ENCODE peak calls at places on chromosome 9, in four cellular contexts. L, J, H and C are unnamed samples.

GRCh38 chr9:16996901-16997491 is 126.5 kb upstream of the BNC2 start:
- DNase-seq in L (no peak), J (no peak), H (no peak), C (no peak)

GRCh38 chr9:14158911-14159310 is 155.0 kb downstream of the NFIB start:
- DNase-seq in L (no peak), J (no peak), H (no peak), C (no peak)

GRCh38 chr9:114397219-114397847 is 9.6 kb upstream of the AKNA start:
- DNase-seq in L (no peak), J (no peak), H (no peak), C (no peak)

GRCh38 chr9:126788631-126789349 is 16.1 kb upstream of the ZBTB43 start:
- DNase-seq in L (no peak), J (no peak), H (no peak), C (no peak)

GRCh38 chr9:130845901-130846381 is 10.9 kb downstream of the ABL1 start:
- DNase-seq in L (no peak), J (no peak), H (no peak), C (no peak)

GRCh38 chr9:137918331-137919094 is 40.9 kb downstream of the CACNA1B start:
- DNase-seq in L (no peak), J (no peak), H (no peak), C (peak)

GRCh38 chr9:121566401-121567141 is 66.9 kb upstream of the GGTA1 start:
- DNase-seq in L (no peak), J (no peak), H (peak), C (no peak)

GRCh38 chr9:21110708-21111576 is 30.7 kb downstream of the IFNW1 start:
- DNase-seq in L (peak), J (peak), H (no peak), C (peak)

GRCh38 chr9:105158898-105159297 is 85.6 kb upstream of the SLC44A1 start:
- DNase-seq in L (no peak), J (no peak), H (no peak), C (no peak)

GRCh38 chr9:105154723-105155191 is 89.7 kb upstream of the SLC44A1 start:
- DNase-seq in L (no peak), J (no peak), H (no peak), C (no peak)

GRCh38 chr9:105151686-105151995 is 92.8 kb upstream of the SLC44A1 start:
- DNase-seq in L (no peak), J (no peak), H (no peak), C (no peak)

GRCh38 chr9:105158020-105158419 is 86.4 kb upstream of the SLC44A1 start:
- DNase-seq in L (no peak), J (no peak), H (no peak), C (no peak)

DNA sequence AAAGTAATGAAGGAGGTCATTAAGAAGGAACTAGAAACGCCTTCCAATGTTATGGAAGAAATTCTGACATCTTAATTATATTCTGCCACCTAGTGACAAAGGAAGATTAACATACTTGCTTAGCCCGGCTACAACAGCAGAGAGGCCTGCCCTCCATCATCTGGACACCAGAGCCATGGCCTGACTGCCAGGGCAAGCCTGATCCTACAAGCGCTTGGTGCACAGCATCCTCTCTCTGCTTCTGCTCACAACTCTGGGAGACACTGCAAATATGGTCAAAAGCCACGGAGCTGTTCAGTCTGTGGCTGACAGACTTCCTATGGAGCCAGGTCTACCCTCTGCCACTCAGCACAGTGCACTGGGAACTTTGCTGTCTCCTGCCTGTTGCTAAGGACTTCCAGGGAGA is 87.3 kb upstream of the SLC44A1 start:
- DNase-seq in L (peak), J (peak), H (peak), C (peak)
- TF ChIP-seq CTCF in L (peak), J (peak), H (peak), C (peak)

GRCh38 chr9:89048611-89049010 is 57.3 kb downstream of the S1PR3 start:
- DNase-seq in L (no peak), J (no peak), H (no peak), C (no peak)
- TF ChIP-seq CTCF in L (no peak), J (no peak), H (no peak), C (no peak)

DNA sequence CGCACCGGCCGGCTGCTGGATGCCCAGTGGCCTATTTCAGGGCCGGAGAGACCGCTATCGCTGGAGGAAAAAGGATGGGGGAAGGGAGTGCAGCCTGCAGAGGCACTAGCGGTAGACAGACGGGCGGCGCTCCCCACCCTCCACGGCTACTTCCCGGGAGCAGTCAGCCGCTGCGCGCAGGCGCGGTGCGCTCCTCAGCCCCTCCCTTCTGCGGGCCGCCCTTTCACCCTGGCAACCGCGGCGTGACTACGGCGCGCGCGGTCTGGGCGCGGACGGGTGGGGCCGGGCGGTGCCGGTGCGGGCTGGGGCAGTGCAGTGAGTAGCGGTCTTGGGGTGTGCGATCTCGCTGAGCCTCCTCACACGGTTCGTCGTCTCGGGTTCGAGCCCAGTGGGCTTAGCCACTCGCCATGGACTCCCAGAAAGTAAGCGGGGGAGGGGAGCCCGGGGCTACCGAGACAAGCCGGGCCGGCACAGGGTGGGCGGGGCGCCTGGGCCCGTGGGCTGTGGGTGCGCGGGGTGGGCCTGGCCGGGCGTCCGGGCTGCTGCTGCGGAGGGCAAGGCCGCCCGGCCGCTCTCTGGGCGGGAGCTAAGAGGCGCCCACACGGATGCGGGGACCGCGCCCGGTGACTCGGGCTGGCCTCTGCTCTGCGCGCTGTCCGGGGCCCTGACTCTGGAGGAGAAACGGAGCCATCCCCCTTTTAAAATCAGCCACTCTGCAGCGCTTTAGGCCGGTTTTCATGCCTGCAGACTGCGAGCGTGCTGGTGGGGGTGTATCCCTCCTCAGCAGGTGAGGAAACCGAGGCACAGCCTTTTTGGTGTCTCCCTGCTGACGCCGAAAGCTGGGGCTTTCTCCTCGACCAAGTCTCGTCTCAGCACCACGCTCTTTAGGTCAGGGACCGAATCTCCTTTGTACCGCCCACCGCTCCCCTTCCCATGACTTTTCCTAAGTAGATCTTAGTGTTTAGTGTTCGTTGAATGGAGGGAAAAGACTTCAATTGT is at the start of gene FSD1L:
- DNase-seq in L (peak), J (peak), H (peak), C (peak)
- TF ChIP-seq CTCF in L (peak), J (peak), H (peak), C (peak)

GRCh38 chr9:109132473-109133095 is 12.8 kb upstream of the TMEM245 start:
- DNase-seq in L (peak), J (no peak), H (no peak), C (no peak)
- TF ChIP-seq CTCF in L (peak), J (peak), H (no peak), C (no peak)

DNA sequence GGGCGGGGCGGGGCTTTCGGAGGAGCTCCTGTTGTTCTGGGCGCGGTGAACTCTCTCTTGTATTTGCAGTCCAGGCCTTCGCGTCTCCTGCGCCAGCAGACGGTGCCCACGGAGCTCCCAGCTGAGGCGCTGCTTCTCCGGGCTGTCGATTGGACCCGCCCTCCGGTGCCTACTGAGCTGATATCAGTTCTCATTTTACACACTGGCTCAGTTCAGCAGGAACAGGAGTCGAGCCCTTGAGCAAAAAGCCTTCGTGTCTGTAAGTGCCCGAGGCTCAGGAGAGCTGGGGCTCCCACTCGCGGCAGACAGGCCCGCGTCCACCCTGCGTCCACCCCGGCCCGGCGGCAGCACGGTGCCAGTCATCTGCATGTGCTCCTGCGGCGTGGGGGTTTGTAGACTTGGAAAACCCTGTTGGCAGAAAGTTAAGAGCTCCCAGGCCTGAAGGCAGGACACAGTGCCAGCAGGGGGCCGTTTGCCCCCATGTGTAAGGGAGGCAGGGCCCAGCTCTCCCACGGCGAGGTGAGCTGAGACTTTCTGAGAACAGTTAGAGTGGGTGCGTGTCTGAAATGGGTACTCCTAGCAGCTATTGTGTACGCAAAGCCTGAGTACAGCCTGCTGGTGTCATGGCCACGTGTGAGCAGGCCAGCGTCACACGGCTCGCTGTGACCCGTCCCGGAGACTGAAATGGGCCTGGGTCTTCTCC is 231.5 kb downstream of the FANCC start:
- DNase-seq in L (no peak), J (no peak), H (no peak), C (no peak)
- TF ChIP-seq CTCF in L (peak), J (no peak), H (no peak), C (no peak)

GRCh38 chr9:133505901-133506652 is 18.7 kb downstream of the MYMK start:
- DNase-seq in L (no peak), J (no peak), H (peak), C (no peak)

GRCh38 chr9:133509179-133510083 is 15.3 kb downstream of the MYMK start:
- DNase-seq in L (no peak), J (no peak), H (peak), C (no peak)

GRCh38 chr9:133506653-133507038 is 18.1 kb downstream of the MYMK start:
- DNase-seq in L (peak), J (no peak), H (peak), C (no peak)

GRCh38 chr9:133507246-133507965 is 17.4 kb downstream of the MYMK start:
- DNase-seq in L (no peak), J (no peak), H (peak), C (no peak)

GRCh38 chr9:133508046-133508445 is 16.7 kb downstream of the MYMK start:
- DNase-seq in L (no peak), J (no peak), H (peak), C (no peak)
- TF ChIP-seq CTCF in L (no peak), J (no peak), H (no peak), C (no peak)

GRCh38 chr9:105873851-105874250 is 179.5 kb downstream of the TMEM38B start:
- DNase-seq in L (no peak), J (no peak), H (no peak), C (no peak)

DNA sequence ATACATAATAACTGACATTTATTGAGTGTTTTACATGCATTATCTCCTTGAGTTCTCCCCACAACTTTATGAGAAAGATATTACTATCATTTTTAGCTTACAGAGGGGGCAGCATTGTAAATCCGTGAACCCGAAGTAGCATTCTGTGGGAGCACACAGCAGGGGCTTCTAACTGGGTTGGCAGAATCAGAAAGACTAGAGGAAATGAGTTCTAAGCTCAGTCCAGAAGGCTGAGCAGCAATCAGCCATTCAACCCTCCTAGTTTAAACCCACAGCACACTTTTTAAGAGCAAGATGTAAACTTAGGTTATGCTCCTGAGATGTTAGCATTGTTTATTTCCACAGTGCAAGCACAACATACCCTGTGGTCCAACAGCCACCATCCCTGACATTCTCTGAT is 177.2 kb downstream of the TMEM38B start:
- DNase-seq in L (no peak), J (no peak), H (no peak), C (no peak)
- TF ChIP-seq CTCF in L (no peak), J (no peak), H (no peak), C (no peak)

GRCh38 chr9:99823392-99824377 is 2.0 kb downstream of the NR4A3 start:
- DNase-seq in L (no peak), J (peak), H (peak), C (peak)

GRCh38 chr9:99826579-99826978 is 4.9 kb downstream of the NR4A3 start:
- DNase-seq in L (no peak), J (no peak), H (no peak), C (no peak)

GRCh38 chr9:99822596-99823391 is 1.1 kb downstream of the NR4A3 start:
- DNase-seq in L (peak), J (peak), H (peak), C (peak)

GRCh38 chr9:99825158-99826046 is 3.7 kb downstream of the NR4A3 start:
- DNase-seq in L (no peak), J (no peak), H (no peak), C (no peak)

DNA sequence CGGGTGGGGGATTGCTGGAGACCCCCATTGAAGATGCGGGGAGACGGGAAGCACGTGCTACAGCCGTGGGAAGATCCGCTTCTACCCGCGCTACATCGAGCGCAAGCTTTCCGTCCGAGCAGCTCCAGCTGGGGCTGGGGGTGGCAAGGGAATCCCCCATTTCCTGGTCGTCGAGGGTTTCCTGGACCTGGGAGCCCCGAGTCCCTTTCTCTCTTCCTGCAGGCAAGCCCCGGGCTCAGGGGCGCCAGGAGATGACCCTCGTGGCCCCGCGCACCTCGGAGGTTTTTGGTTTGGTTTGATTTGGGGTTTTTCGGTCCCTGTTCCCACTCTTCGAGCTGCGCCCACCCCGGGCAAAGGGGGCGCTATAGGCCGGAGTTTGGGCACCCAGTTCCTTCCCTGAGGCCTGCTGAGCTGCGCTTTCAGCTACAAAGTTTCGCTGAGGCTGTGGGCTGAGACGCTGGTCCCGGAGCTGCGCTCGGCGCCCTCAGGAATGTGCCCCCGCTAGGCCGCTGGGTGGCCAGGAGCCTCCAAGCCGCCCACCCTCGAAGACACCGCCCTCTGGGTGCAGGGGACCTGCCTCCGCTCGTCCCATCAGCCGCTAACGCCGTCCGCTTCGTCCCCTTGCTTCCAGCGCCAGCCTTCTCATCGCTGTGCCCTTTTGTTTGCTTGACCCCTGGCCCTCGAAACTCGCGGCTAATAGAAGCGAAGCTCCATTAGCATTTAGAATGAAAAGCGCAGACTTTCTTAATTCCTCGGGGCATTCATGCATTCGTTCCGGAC is 2.9 kb downstream of the NR4A3 start:
- DNase-seq in L (peak), J (peak), H (no peak), C (peak)
- TF ChIP-seq CTCF in L (peak), J (peak), H (peak), C (peak)

GRCh38 chr9:72276429-72276828 is 88.6 kb downstream of the ZFAND5 start:
- DNase-seq in L (no peak), J (no peak), H (no peak), C (no peak)

GRCh38 chr9:72278959-72279358 is 86.0 kb downstream of the ZFAND5 start:
- DNase-seq in L (no peak), J (no peak), H (no peak), C (no peak)

GRCh38 chr9:72271617-72272478 is 93.2 kb downstream of the ZFAND5 start:
- DNase-seq in L (peak), J (peak), H (no peak), C (peak)

GRCh38 chr9:72268961-72269360 is 96.0 kb downstream of the ZFAND5 start:
- DNase-seq in L (no peak), J (no peak), H (no peak), C (no peak)

DNA sequence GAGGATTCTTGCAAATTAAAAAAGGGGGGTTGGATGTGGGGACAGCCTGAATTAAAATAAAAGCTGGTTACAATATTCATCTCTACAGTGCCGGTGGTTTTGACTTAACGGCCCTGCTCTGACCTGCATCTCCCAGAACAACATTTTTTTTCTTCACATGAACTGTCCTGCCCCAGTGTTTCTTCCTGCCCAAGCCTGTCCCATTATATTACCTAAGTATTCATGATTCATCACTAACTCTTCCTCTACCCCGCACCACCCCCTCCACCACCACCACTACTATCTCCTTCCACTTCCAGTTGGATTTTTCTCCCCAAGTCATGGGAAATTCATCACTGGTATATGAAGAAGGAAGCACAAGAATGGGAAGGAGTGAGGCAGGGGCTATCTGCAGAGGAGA is 90.1 kb downstream of the ZFAND5 start:
- DNase-seq in L (no peak), J (no peak), H (no peak), C (no peak)
- TF ChIP-seq CTCF in L (no peak), J (no peak), H (no peak), C (no peak)